ENCODE peak calls at places on chromosomes 4 and X, in five cellular contexts. B, N, V, R and M are unnamed samples. For H3K4me1, the result is how much of the 10 kb centered on the place peaks cover.

GRCh38 chr4:175062183-175062592 is 144.0 kb downstream of the ADAM29 start:
- DNase-seq in R (no peak), B (no peak), V (no peak), N (no peak), M (no peak)

GRCh38 chr4:6880691-6881090 is 28.9 kb upstream of the TBC1D14 start:
- DNase-seq in V (no peak), B (no peak), R (no peak), N (no peak), M (no peak)

GRCh38 chr4:121822796-121823504 is 733 bp downstream of the CCNA2 start:
- DNase-seq in V (peak), R (no peak), B (peak), N (peak), M (no peak)

GRCh38 chrX:154409222-154409871 is at the start of gene DNASE1L1:
- DNase-seq in V (peak), N (peak), R (peak), B (peak), M (peak)

GRCh38 chr4:182185491-182185890 is 57.7 kb upstream of the TENM3 start:
- DNase-seq in V (no peak), B (no peak), N (no peak), R (no peak), M (no peak)

GRCh38 chr4:6595897-6596537 is 21.0 kb downstream of the MAN2B2 start:
- DNase-seq in B (no peak), N (no peak), R (no peak), V (no peak), M (no peak)

GRCh38 chr4:140935259-140935658 is 179.1 kb upstream of the TBC1D9 start:
- DNase-seq in R (no peak), B (no peak), V (no peak), N (no peak), M (no peak)

GRCh38 chrX:30673884-30674598 is 20.8 kb downstream of the GK start:
- DNase-seq in B (no peak), V (no peak), R (no peak), N (no peak), M (no peak)

GRCh38 chr4:10003666-10004065 is 17.6 kb downstream of the SLC2A9 start:
- DNase-seq in N (no peak), V (no peak), R (no peak), B (no peak), M (no peak)

GRCh38 chr4:1866095-1866755 is 5.0 kb upstream of the NSD2 start:
- DNase-seq in N (no peak), R (no peak), B (no peak), V (peak), M (no peak)

GRCh38 chrX:139020793-139021192 is 309.3 kb upstream of the FGF13 start:
- DNase-seq in R (no peak), N (no peak), V (no peak), B (no peak), M (no peak)

GRCh38 chr4:119676101-119676500 is 47.5 kb upstream of the PDE5A start:
- DNase-seq in V (no peak), B (no peak), R (no peak), N (no peak), M (no peak)

GRCh38 chr4:15354790-15355418 is 72.9 kb upstream of the C1QTNF7 start:
- DNase-seq in R (peak), V (no peak), B (no peak), N (no peak), M (no peak)

GRCh38 chrX:41312786-41313185 is 21.2 kb upstream of the DDX3X start:
- DNase-seq in V (no peak), R (no peak), N (no peak), B (no peak), M (no peak)

GRCh38 chr4:73984736-73985527 is 3.1 kb downstream of the PPBP start:
- DNase-seq in B (no peak), V (no peak), R (no peak), N (no peak), M (no peak)

GRCh38 chr4:184805462-184806245 is 20.1 kb downstream of the ACSL1 start:
- DNase-seq in N (peak), R (no peak), B (no peak), V (peak), M (peak)

GRCh38 chrX:24243692-24244091 is 70.2 kb downstream of the SUPT20HL2 start:
- DNase-seq in N (no peak), R (no peak), V (no peak), B (no peak), M (no peak)

GRCh38 chr4:134126161-134126560 is 75.4 kb downstream of the PABPC4L start:
- DNase-seq in R (no peak), B (no peak), N (no peak), V (no peak), M (no peak)

GRCh38 chr4:23775694-23776093 is 114.2 kb downstream of the PPARGC1A start:
- DNase-seq in N (no peak), B (no peak), R (no peak), V (no peak), M (no peak)

GRCh38 chr4:83961575-83961974 is 425.7 kb downstream of the GPAT3 start:
- DNase-seq in B (no peak), N (no peak), V (no peak), R (no peak), M (no peak)

GRCh38 chrX:47179221-47179927 is 14.3 kb upstream of the UBA1 start:
- DNase-seq in N (peak), V (no peak), R (no peak), B (no peak), M (no peak)

GRCh38 chr4:176549161-176549865 is 229.5 kb downstream of the SPCS3 start:
- DNase-seq in R (no peak), B (no peak), V (no peak), N (no peak), M (no peak)

GRCh38 chr4:101356928-101357327 is 9.6 kb upstream of the PPP3CA start:
- DNase-seq in B (no peak), N (peak), V (peak), R (no peak), M (no peak)

GRCh38 chr4:106986486-106986885 is 49.6 kb downstream of the DKK2 start:
- DNase-seq in R (no peak), N (no peak), V (no peak), B (no peak), M (no peak)

GRCh38 chrX:1546601-1547275 is 9.8 kb upstream of the P2RY8 start:
- DNase-seq in R (no peak), N (peak), V (no peak), B (no peak), M (no peak)
- H3K27ac ChIP-seq in R (no peak), N (no peak), V (no peak), B (no peak), M (peak)

GRCh38 chr4:41146196-41146595 is 68.1 kb downstream of the APBB2 start:
- DNase-seq in B (no peak), R (no peak), N (no peak), V (no peak), M (no peak)
- H3K4me1 ChIP-seq in B (under half), R (under half), N (under half), V (under half), M (under half)

DNA sequence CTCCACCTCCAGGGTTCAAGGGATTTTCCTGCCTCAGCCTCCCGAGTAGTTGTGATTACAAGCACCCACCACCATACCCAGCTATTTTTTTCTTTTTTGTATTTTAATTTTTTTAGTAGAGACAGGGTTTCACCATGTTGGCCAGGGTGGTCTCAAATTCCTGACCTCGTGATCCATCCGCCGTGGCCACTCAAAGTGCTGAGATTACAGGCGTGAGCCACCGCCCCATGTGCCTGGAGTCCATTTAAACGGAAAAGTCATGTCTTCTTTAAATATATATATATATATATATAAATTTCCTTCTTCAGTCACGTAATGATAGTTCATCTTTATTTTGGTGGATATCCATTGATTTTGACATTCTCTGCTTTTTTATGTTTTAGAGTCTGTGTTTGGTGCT is 264.0 kb upstream of the PITX2 start:
- DNase-seq in B (no peak), V (no peak), R (no peak), N (no peak), M (no peak)
- H3K27ac ChIP-seq in B (no peak), V (no peak), R (no peak), N (no peak), M (no peak)

DNA sequence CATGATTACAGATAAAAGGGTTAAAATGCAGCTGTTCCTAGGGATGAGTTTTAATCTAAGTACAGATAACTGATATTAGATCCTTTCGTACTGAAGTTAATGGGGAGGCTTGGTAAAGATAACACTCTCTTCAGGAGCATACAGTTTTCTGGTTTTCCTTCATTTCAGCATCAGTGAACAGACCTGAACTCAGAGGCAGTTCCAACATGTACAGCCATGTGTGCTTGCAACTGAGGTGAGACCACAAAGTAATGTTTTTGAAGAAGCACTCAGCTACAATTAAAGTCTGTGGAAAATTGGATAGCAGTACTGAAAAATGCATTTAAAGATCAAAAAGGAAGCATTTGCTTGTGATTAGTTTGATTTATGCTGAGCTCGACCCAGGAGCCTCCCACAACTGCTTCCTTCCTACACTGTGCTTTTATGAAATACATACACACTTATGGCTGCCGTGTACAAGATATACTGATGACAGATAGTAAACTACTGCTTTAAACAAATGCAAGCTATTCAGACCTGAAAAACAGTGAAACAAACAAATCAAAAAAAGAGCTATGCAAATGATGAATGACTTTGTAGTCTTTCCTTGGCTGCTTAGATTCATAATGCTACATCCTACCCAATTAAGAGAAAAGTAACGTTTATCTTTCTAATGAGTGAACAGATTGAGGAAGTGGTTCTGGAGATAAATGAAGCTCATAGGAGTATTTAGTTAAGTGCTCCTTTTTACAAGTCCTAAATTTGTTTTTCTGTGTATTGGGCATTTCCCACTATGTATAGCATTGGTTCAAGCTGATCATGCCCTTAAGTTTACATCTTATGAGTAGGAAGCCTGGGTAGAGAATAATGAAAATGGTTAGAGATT is 68.4 kb downstream of the PDLIM5 start:
- DNase-seq in B (no peak), V (no peak), R (no peak), N (no peak), M (no peak)
- H3K4me1 ChIP-seq in B (under half), V (under half), R (under half), N (under half), M (under half)

GRCh38 chr4:151459380-151459779 is 50.4 kb downstream of the FHIP1A start:
- DNase-seq in V (no peak), R (no peak), B (no peak), N (no peak), M (no peak)
- H3K27ac ChIP-seq in V (peak), R (no peak), B (no peak), N (peak), M (no peak)

GRCh38 chr4:80232707-80233370 is 33.6 kb upstream of the FGF5 start:
- DNase-seq in B (no peak), V (no peak), R (no peak), N (no peak), M (no peak)
- H3K4me1 ChIP-seq in B (under half), V (under half), R (under half), N (under half), M (under half)

GRCh38 chr4:100165809-100166208 is 24.5 kb downstream of the DDIT4L start:
- DNase-seq in B (peak), R (no peak), N (no peak), V (no peak), M (no peak)
- H3K27ac ChIP-seq in B (peak), R (no peak), N (no peak), V (no peak), M (no peak)